ENCODE peak calls at places on chromosomes 3 and 15, in six cellular contexts. O is AG09309, H is MCF 10A, G is type B pancreatic cell, B is heart left ventricle, K is endothelial cell. N is an unnamed sample.
A peak's percentile ranks its signal among the peaks of the same experiment; 100 is the strongest.

GRCh38 chr3:57983734-57984518 is 24.3 kb upstream of the FLNB start:
- DNase-seq in B (peak; percentile 66), K (no peak), G (no peak), O (peak; percentile 68), H (peak; percentile 88), N (no peak)

GRCh38 chr3:125213946-125214542 is 1.5 kb upstream of the SLC12A8 start:
- DNase-seq in K (no peak), B (no peak), G (no peak), O (peak; percentile 56), H (no peak), N (no peak)

GRCh38 chr3:163809540-163809993 is 1268.7 kb downstream of the SI start:
- DNase-seq in H (no peak), B (no peak), K (no peak), G (no peak), O (no peak), N (no peak)

GRCh38 chr3:53588122-53588521 is 93.7 kb downstream of the CACNA1D start:
- DNase-seq in G (no peak), K (no peak), B (no peak), O (no peak), H (peak; percentile 4), N (no peak)

GRCh38 chr15:35427091-35427490 is 118.9 kb downstream of the DPH6 start:
- DNase-seq in H (peak; percentile 34), G (no peak), B (no peak), O (peak; percentile 54), K (no peak), N (no peak)

GRCh38 chr3:159273608-159274007 is 471.8 kb downstream of the MFSD1 start:
- DNase-seq in O (no peak), K (peak; percentile 78), H (peak; percentile 76), G (peak; percentile 71), B (peak; percentile 37), N (no peak)

GRCh38 chr3:14344351-14344750 is 58.1 kb upstream of the SLC6A6 start:
- DNase-seq in O (no peak), K (no peak), B (no peak), H (no peak), G (no peak), N (no peak)

GRCh38 chr3:114080201-114080600 is 23.7 kb downstream of the QTRT2 start:
- DNase-seq in G (no peak), B (no peak), O (no peak), K (no peak), H (no peak), N (no peak)

GRCh38 chr3:22288756-22289155 is 537.7 kb upstream of the ZNF385D start:
- DNase-seq in O (no peak), B (no peak), K (no peak), H (no peak), G (no peak), N (no peak)

GRCh38 chr3:196741401-196741761 is 1.7 kb downstream of the PAK2 start:
- DNase-seq in H (no peak), G (no peak), K (no peak), B (no peak), O (no peak), N (no peak)

GRCh38 chr3:152574461-152575079 is 260.4 kb upstream of the P2RY1 start:
- DNase-seq in G (no peak), O (peak; percentile 18), H (peak; percentile 69), B (peak; percentile 51), K (peak; percentile 49), N (no peak)
- TF ChIP-seq CTCF in G (peak; percentile 71), O (peak; percentile 53), H (peak; percentile 42), B (peak; percentile 71), K (peak; percentile 40), N (peak; percentile 84)

GRCh38 chr3:99545941-99546580 is 92.3 kb upstream of the COL8A1 start:
- DNase-seq in O (no peak), K (no peak), G (no peak), B (no peak), H (peak; percentile 22), N (no peak)

GRCh38 chr3:99549918-99550603 is 88.3 kb upstream of the COL8A1 start:
- DNase-seq in O (peak; percentile 43), H (peak; percentile 48), G (no peak), B (no peak), K (no peak), N (no peak)

GRCh38 chr3:99549220-99549619 is 89.2 kb upstream of the COL8A1 start:
- DNase-seq in B (no peak), H (no peak), G (no peak), O (no peak), K (no peak), N (no peak)

GRCh38 chr3:99548674-99549073 is 89.7 kb upstream of the COL8A1 start:
- DNase-seq in H (no peak), O (no peak), K (no peak), B (no peak), G (no peak), N (no peak)

DNA sequence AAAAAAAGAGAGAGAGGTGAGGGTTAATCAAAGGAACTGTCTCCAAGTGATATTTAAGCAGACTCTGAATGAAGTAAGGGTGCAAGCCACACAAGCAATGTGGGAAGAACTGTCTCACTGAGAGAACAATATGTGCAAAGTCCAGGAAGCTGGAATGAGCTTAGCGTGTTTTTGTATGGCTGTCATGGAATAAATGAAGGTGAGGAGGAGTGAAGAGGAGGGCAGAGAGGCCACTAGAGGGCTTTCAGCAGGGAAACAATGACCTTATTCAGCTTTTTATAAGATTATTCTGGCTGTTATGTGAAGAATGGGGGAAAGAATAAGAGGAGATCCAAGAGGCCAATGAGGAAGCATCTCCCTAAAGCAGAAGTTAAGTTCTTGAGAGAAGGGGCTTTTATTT is 86.9 kb upstream of the COL8A1 start:
- DNase-seq in O (no peak), K (no peak), B (no peak), H (no peak), G (no peak), N (no peak)
- TF ChIP-seq CTCF in O (peak; percentile 9), K (no peak), B (no peak), H (no peak), G (no peak), N (peak; percentile 12)

GRCh38 chr15:62528505-62528904 is 363.4 kb upstream of the C2CD4B start:
- DNase-seq in K (no peak), G (no peak), H (no peak), B (no peak), O (no peak), N (no peak)

GRCh38 chr15:62527387-62527786 is 362.3 kb upstream of the C2CD4B start:
- DNase-seq in K (no peak), H (no peak), O (no peak), G (no peak), B (no peak), N (no peak)

GRCh38 chr15:62534996-62535395 is 369.9 kb upstream of the C2CD4B start:
- DNase-seq in H (no peak), B (no peak), G (no peak), O (no peak), K (no peak), N (no peak)

GRCh38 chr15:62533687-62534086 is 368.6 kb upstream of the C2CD4B start:
- DNase-seq in K (no peak), H (no peak), G (no peak), B (no peak), O (no peak), N (no peak)

GRCh38 chr15:62532367-62532766 is 367.3 kb upstream of the C2CD4B start:
- DNase-seq in H (no peak), K (no peak), G (no peak), B (no peak), O (no peak), N (no peak)
- TF ChIP-seq CTCF in H (no peak), K (no peak), G (no peak), B (no peak), O (no peak), N (no peak)

DNA sequence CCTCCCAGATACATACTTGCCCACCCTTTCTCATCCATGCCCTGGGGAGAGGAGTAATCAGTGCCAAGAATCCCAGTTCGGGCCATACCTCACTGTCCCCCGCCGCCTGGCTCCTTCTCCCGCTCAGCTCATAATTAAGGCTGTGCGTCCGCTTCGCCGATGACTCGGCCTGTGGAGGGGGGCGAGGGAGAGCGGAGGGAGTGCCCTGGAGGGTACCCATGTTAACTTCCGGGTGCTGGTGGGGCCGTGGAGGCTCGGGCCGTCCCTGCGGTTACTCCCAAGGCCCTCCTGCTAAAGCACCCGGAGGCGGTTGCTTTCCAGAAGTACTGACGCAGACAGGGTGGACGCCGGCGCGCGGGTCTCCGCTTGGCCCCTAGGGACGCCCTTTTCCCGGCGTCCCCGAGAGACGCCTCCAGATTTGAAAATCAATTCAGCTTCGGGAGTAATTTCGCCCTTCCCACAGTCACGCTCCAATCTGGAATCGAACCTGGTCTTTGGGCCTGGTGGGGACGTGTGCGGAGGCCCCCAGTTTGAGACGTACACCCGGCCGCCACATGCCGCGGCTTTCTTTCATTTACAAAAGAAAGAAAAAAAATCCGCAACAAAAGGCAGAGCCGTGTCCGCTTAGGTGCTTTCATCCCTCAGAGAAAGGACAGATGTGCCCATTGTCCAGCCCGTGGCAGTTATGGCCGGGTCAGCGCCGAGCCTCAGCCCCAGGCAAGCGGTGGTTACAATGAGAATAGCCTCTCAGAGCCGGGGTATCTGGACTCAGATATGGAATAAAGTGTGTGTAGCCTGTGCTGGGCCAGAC is 1.0 kb upstream of the ONECUT1 start:
- DNase-seq in O (no peak), K (peak; percentile 48), H (no peak), G (no peak), B (no peak), N (no peak)
- TF ChIP-seq CTCF in O (no peak), K (no peak), H (no peak), G (peak; percentile 68), B (no peak), N (peak; percentile 28)

GRCh38 chr3:38039899-38040261 is 872 bp downstream of the DLEC1 start:
- DNase-seq in K (no peak), B (peak; percentile 59), O (no peak), H (peak; percentile 15), G (no peak), N (no peak)
- TF ChIP-seq CTCF in K (no peak), B (no peak), O (peak; percentile 22), H (no peak), G (peak; percentile 24), N (peak; percentile 50)

GRCh38 chr15:75694241-75695182 is 18.1 kb downstream of the CSPG4 start:
- DNase-seq in G (no peak), H (peak; percentile 95), O (peak; percentile 90), K (peak; percentile 34), B (peak; percentile 72), N (no peak)
- TF ChIP-seq CTCF in G (peak; percentile 50), H (peak; percentile 46), O (peak; percentile 55), K (no peak), B (no peak), N (peak; percentile 79)

DNA sequence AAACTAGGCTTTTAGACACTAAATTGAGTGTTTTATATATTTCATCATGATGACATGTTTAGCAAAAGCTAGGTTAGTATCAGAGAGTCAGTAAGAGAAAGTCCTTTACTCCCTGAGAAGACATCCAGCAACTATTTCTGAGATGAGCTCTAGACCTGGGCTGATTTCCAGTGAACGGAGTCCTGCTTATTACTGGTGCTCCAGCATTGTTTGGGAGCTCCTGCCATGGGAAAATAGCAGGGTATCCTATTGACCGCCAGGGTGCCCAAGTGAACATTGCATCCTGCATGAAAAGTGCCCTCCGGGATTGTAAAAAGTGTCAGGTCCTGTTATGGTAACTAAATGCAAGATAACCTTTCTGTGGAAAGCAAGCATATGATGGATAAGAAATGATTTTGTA is 96.9 kb downstream of the IL5RA start:
- DNase-seq in G (no peak), K (no peak), B (no peak), H (no peak), O (no peak), N (no peak)
- TF ChIP-seq CTCF in G (no peak), K (no peak), B (no peak), H (no peak), O (no peak), N (no peak)

N was measured in chondrocyte.